ENCODE peak calls at places on chromosomes 4 and X, in eight cellular contexts. One of them, this sample, is unnamed.

GRCh38 chr4:72352746-72353145 is 216.3 kb downstream of the ADAMTS3 start:
- DNase-seq in Jurkat, Clone E6-1: no peak
- DNase-seq in C1 segment of cervical spinal cord: no peak
- DNase-seq in GM10248: no peak
- DNase-seq in activated CD4-positive, alpha-beta T cell treated with anti-CD3 and anti-CD28 coated beads, Interleukin-2, amount 50 U/mL, for 4 hours: no peak
- DNase-seq in Karpas-422: no peak
- DNase-seq in H54: no peak
- DNase-seq in NCI-H1694: no peak
- DNase-seq in this sample: no peak

GRCh38 chrX:8849462-8849861 is 48.3 kb upstream of the FAM9A start:
- DNase-seq in Jurkat, Clone E6-1: no peak
- DNase-seq in C1 segment of cervical spinal cord: no peak
- DNase-seq in GM10248: no peak
- DNase-seq in activated CD4-positive, alpha-beta T cell treated with anti-CD3 and anti-CD28 coated beads, Interleukin-2, amount 50 U/mL, for 4 hours: no peak
- DNase-seq in Karpas-422: no peak
- DNase-seq in H54: no peak
- DNase-seq in NCI-H1694: no peak
- DNase-seq in this sample: no peak

GRCh38 chr4:82774711-82775171 is 23.9 kb downstream of the SCD5 start:
- DNase-seq in Jurkat, Clone E6-1: no peak
- DNase-seq in C1 segment of cervical spinal cord: peak
- DNase-seq in GM10248: no peak
- DNase-seq in activated CD4-positive, alpha-beta T cell treated with anti-CD3 and anti-CD28 coated beads, Interleukin-2, amount 50 U/mL, for 4 hours: no peak
- DNase-seq in Karpas-422: peak
- DNase-seq in H54: no peak
- DNase-seq in NCI-H1694: no peak
- DNase-seq in this sample: no peak

GRCh38 chrX:9928083-9928482 is 39.1 kb upstream of the CLDN34 start:
- DNase-seq in Jurkat, Clone E6-1: no peak
- DNase-seq in C1 segment of cervical spinal cord: peak
- DNase-seq in GM10248: no peak
- DNase-seq in activated CD4-positive, alpha-beta T cell treated with anti-CD3 and anti-CD28 coated beads, Interleukin-2, amount 50 U/mL, for 4 hours: no peak
- DNase-seq in Karpas-422: no peak
- DNase-seq in H54: no peak
- DNase-seq in NCI-H1694: no peak
- DNase-seq in this sample: peak

GRCh38 chr4:7416745-7417432 is 17.8 kb downstream of the PSAPL1 start:
- DNase-seq in Jurkat, Clone E6-1: no peak
- DNase-seq in C1 segment of cervical spinal cord: no peak
- DNase-seq in GM10248: no peak
- DNase-seq in activated CD4-positive, alpha-beta T cell treated with anti-CD3 and anti-CD28 coated beads, Interleukin-2, amount 50 U/mL, for 4 hours: no peak
- DNase-seq in Karpas-422: no peak
- DNase-seq in H54: no peak
- DNase-seq in NCI-H1694: no peak
- DNase-seq in this sample: no peak

GRCh38 chr4:42865572-42866189 is 26.8 kb upstream of the GRXCR1 start:
- DNase-seq in Jurkat, Clone E6-1: peak
- DNase-seq in C1 segment of cervical spinal cord: no peak
- DNase-seq in GM10248: peak
- DNase-seq in activated CD4-positive, alpha-beta T cell treated with anti-CD3 and anti-CD28 coated beads, Interleukin-2, amount 50 U/mL, for 4 hours: peak
- DNase-seq in Karpas-422: peak
- DNase-seq in H54: no peak
- DNase-seq in NCI-H1694: peak
- DNase-seq in this sample: peak

GRCh38 chr4:38902695-38903094 is 35.1 kb downstream of the FAM114A1 start:
- DNase-seq in Jurkat, Clone E6-1: peak
- DNase-seq in C1 segment of cervical spinal cord: no peak
- DNase-seq in GM10248: peak
- DNase-seq in activated CD4-positive, alpha-beta T cell treated with anti-CD3 and anti-CD28 coated beads, Interleukin-2, amount 50 U/mL, for 4 hours: no peak
- DNase-seq in Karpas-422: peak
- DNase-seq in H54: peak
- DNase-seq in NCI-H1694: no peak
- DNase-seq in this sample: peak

GRCh38 chr4:100869266-100869665 is 351.4 kb upstream of the EMCN start:
- DNase-seq in Jurkat, Clone E6-1: no peak
- DNase-seq in C1 segment of cervical spinal cord: no peak
- DNase-seq in GM10248: no peak
- DNase-seq in activated CD4-positive, alpha-beta T cell treated with anti-CD3 and anti-CD28 coated beads, Interleukin-2, amount 50 U/mL, for 4 hours: no peak
- DNase-seq in Karpas-422: no peak
- DNase-seq in H54: no peak
- DNase-seq in NCI-H1694: no peak
- DNase-seq in this sample: no peak

GRCh38 chr4:986428-986948 is 356 bp upstream of the IDUA start:
- DNase-seq in Jurkat, Clone E6-1: peak
- DNase-seq in C1 segment of cervical spinal cord: no peak
- DNase-seq in GM10248: no peak
- DNase-seq in activated CD4-positive, alpha-beta T cell treated with anti-CD3 and anti-CD28 coated beads, Interleukin-2, amount 50 U/mL, for 4 hours: no peak
- DNase-seq in Karpas-422: no peak
- DNase-seq in H54: no peak
- DNase-seq in NCI-H1694: no peak
- DNase-seq in this sample: no peak

GRCh38 chr4:6271701-6272465 is 2.2 kb downstream of the WFS1 start:
- DNase-seq in Jurkat, Clone E6-1: no peak
- DNase-seq in C1 segment of cervical spinal cord: no peak
- DNase-seq in GM10248: no peak
- DNase-seq in activated CD4-positive, alpha-beta T cell treated with anti-CD3 and anti-CD28 coated beads, Interleukin-2, amount 50 U/mL, for 4 hours: no peak
- DNase-seq in Karpas-422: no peak
- DNase-seq in H54: no peak
- DNase-seq in NCI-H1694: no peak
- DNase-seq in this sample: no peak

GRCh38 chrX:153818571-153819397 is 11.6 kb downstream of the PDZD4 start:
- DNase-seq in Jurkat, Clone E6-1: no peak
- DNase-seq in C1 segment of cervical spinal cord: no peak
- DNase-seq in GM10248: no peak
- DNase-seq in activated CD4-positive, alpha-beta T cell treated with anti-CD3 and anti-CD28 coated beads, Interleukin-2, amount 50 U/mL, for 4 hours: peak
- DNase-seq in Karpas-422: no peak
- DNase-seq in H54: peak
- DNase-seq in NCI-H1694: no peak
- DNase-seq in this sample: peak

GRCh38 chr4:67522851-67523671 is 22.2 kb downstream of the CENPC start:
- DNase-seq in Jurkat, Clone E6-1: no peak
- DNase-seq in C1 segment of cervical spinal cord: no peak
- DNase-seq in GM10248: no peak
- DNase-seq in activated CD4-positive, alpha-beta T cell treated with anti-CD3 and anti-CD28 coated beads, Interleukin-2, amount 50 U/mL, for 4 hours: no peak
- DNase-seq in Karpas-422: no peak
- DNase-seq in H54: no peak
- DNase-seq in NCI-H1694: no peak
- DNase-seq in this sample: no peak

GRCh38 chr4:135365065-135365464 is 1163.5 kb upstream of the PABPC4L start:
- DNase-seq in Jurkat, Clone E6-1: no peak
- DNase-seq in C1 segment of cervical spinal cord: no peak
- DNase-seq in GM10248: no peak
- DNase-seq in activated CD4-positive, alpha-beta T cell treated with anti-CD3 and anti-CD28 coated beads, Interleukin-2, amount 50 U/mL, for 4 hours: no peak
- DNase-seq in Karpas-422: no peak
- DNase-seq in H54: no peak
- DNase-seq in NCI-H1694: no peak
- DNase-seq in this sample: no peak